ENCODE peak calls at places on chromosomes 1 and 21, in six cellular contexts. X is PC-3, O is gastroesophageal sphincter, Z is pancreas, I is psoas muscle, S is Right ventricle myocardium superior. B is an unnamed sample.

GRCh38 chr1:8241417-8242014 is 76.4 kb upstream of the SLC45A1 start:
- ATAC-seq in X (peak), O (no peak), Z (no peak), I (no peak), S (no peak), B (no peak)

GRCh38 chr1:24027838-24028468 is 47.8 kb upstream of the SRSF10 start:
- ATAC-seq in X (peak), O (peak), Z (peak), I (peak), S (peak), B (no peak)

GRCh38 chr21:41745971-41746743 is 20.7 kb downstream of the RIPK4 start:
- ATAC-seq in X (no peak), O (no peak), Z (no peak), I (no peak), S (no peak), B (peak)

GRCh38 chr1:110464340-110464739 is 13.4 kb downstream of the PROK1 start:
- ATAC-seq in X (peak), O (no peak), Z (peak), I (no peak), S (no peak), B (no peak)

GRCh38 chr1:236064674-236065508 is at the start of gene NID1:
- ATAC-seq in X (peak), O (peak), Z (peak), I (peak), S (peak), B (no peak)

GRCh38 chr1:116311756-116312691 is 61.0 kb upstream of the ATP1A1 start:
- ATAC-seq in X (peak), O (no peak), Z (peak), I (peak), S (peak), B (no peak)

GRCh38 chr1:12745992-12746323 is at the start of gene CFAP107:
- ATAC-seq in X (no peak), O (no peak), Z (no peak), I (no peak), S (no peak), B (no peak)

GRCh38 chr1:41305576-41306365 is 55.5 kb upstream of the FOXO6 start:
- ATAC-seq in X (no peak), O (no peak), Z (no peak), I (no peak), S (no peak), B (no peak)

GRCh38 chr1:31396633-31397351 is 16.2 kb upstream of the SERINC2 start:
- ATAC-seq in X (no peak), O (no peak), Z (no peak), I (no peak), S (no peak), B (no peak)